ENCODE peak calls at places on chromosomes 4 and X, in four cellular contexts. T is cardiac muscle cell; N is CD8-positive, alpha-beta memory T cell; Y is H1. I is an unnamed sample.

GRCh38 chr4:184815046-184815877 is 10.5 kb downstream of the ACSL1 start:
- DNase-seq in N (no peak), Y (no peak), T (peak; percentile 87), I (no peak)

GRCh38 chrX:1545776-1546408 is 8.9 kb upstream of the P2RY8 start:
- DNase-seq in Y (peak; percentile 13), T (no peak), N (no peak), I (no peak)

GRCh38 chr4:138992676-138993075 is 22.9 kb upstream of the NOCT start:
- DNase-seq in T (no peak), N (no peak), Y (no peak), I (no peak)

GRCh38 chr4:113559947-113560346 is 201.6 kb downstream of the CAMK2D start:
- DNase-seq in N (no peak), T (no peak), Y (no peak), I (no peak)

GRCh38 chr4:122576261-122577188 is 44.3 kb downstream of the IL21 start:
- DNase-seq in T (peak; percentile 67), N (no peak), Y (no peak), I (peak; percentile 71)

GRCh38 chr4:2313366-2313765 is 51.5 kb upstream of the MXD4 start:
- DNase-seq in Y (no peak), T (no peak), N (no peak), I (no peak)

GRCh38 chrX:40153335-40154221 is 55.8 kb upstream of the BCOR start:
- DNase-seq in Y (peak; percentile 51), T (peak; percentile 68), N (peak; percentile 35), I (no peak)

GRCh38 chr4:83124079-83124780 is 9.7 kb upstream of the PLAC8 start:
- DNase-seq in Y (no peak), N (no peak), T (no peak), I (no peak)

GRCh38 chr4:83535945-83536648 is at the start of gene GPAT3:
- DNase-seq in Y (peak; percentile 77), T (peak; percentile 54), N (peak; percentile 43), I (no peak)

GRCh38 chr4:81639248-81639647 is 167.5 kb upstream of the RASGEF1B start:
- DNase-seq in T (no peak), N (no peak), Y (no peak), I (no peak)

GRCh38 chrX:124405868-124406267 is 59.5 kb downstream of the SH2D1A start:
- DNase-seq in T (no peak), Y (no peak), N (no peak), I (no peak)

GRCh38 chrX:16573781-16574180 is 76.2 kb upstream of the S100G start:
- DNase-seq in Y (no peak), T (no peak), N (no peak), I (no peak)

GRCh38 chr4:72974694-72975487 is 94.6 kb downstream of the COX18 start:
- DNase-seq in N (no peak), T (no peak), Y (no peak), I (no peak)

GRCh38 chr4:73055241-73055897 is 14.1 kb downstream of the COX18 start:
- DNase-seq in T (no peak), Y (no peak), N (no peak), I (no peak)

GRCh38 chr4:42280327-42281095 is 116.8 kb upstream of the SHISA3 start:
- DNase-seq in N (no peak), T (peak; percentile 35), Y (no peak), I (peak; percentile 7)

GRCh38 chr4:152258804-152259708 is 276.8 kb downstream of the FBXW7 start:
- DNase-seq in Y (no peak), N (no peak), T (no peak), I (no peak)

GRCh38 chr4:111323496-111323895 is 700.6 kb upstream of the PITX2 start:
- DNase-seq in T (no peak), Y (no peak), N (no peak), I (no peak)

GRCh38 chr4:170025523-170026252 is 507 bp downstream of the MFAP3L start:
- DNase-seq in N (no peak), Y (peak; percentile 65), T (peak; percentile 30), I (peak; percentile 10)

GRCh38 chr4:101288365-101289145 is 58.8 kb downstream of the PPP3CA start:
- DNase-seq in Y (no peak), T (no peak), N (no peak), I (no peak)

GRCh38 chr4:148539387-148539786 is 97.2 kb upstream of the NR3C2 start:
- DNase-seq in N (no peak), T (no peak), Y (no peak), I (no peak)

GRCh38 chrX:120365320-120365719 is 3.4 kb downstream of the ATP1B4 start:
- DNase-seq in Y (peak; percentile 81), N (peak; percentile 34), T (peak; percentile 71), I (peak; percentile 5)

GRCh38 chrX:54325077-54325476 is 32.8 kb downstream of the WNK3 start:
- DNase-seq in N (no peak), T (no peak), Y (no peak), I (no peak)

GRCh38 chrX:85907316-85907715 is 140.0 kb downstream of the CHM start:
- DNase-seq in Y (no peak), N (no peak), T (no peak), I (no peak)

GRCh38 chr4:180120114-180120513 is 2123.1 kb upstream of the TENM3 start:
- DNase-seq in Y (no peak), T (no peak), N (no peak), I (no peak)

GRCh38 chr4:54668031-54668611 is 10.4 kb downstream of the KIT start:
- DNase-seq in N (no peak), Y (no peak), T (no peak), I (no peak)

GRCh38 chrX:48676893-48677270 is 6.7 kb upstream of the WAS start:
- DNase-seq in T (no peak), N (no peak), Y (no peak), I (no peak)

GRCh38 chr4:83855044-83855443 is 319.1 kb downstream of the GPAT3 start:
- DNase-seq in T (no peak), Y (no peak), N (no peak), I (no peak)

GRCh38 chr4:54658321-54659093 is 750 bp downstream of the KIT start:
- DNase-seq in N (no peak), T (peak; percentile 78), Y (peak; percentile 78), I (no peak)

GRCh38 chr4:20370284-20370683 is 118.6 kb downstream of the SLIT2 start:
- DNase-seq in N (no peak), Y (no peak), T (no peak), I (no peak)

GRCh38 chr4:172791841-172792240 is 376.8 kb upstream of the GALNT7 start:
- DNase-seq in Y (no peak), T (no peak), N (no peak), I (no peak)

GRCh38 chr4:155688211-155688610 is 21.6 kb downstream of the GUCY1A1 start:
- DNase-seq in T (no peak), Y (no peak), N (no peak), I (no peak)

DNA sequence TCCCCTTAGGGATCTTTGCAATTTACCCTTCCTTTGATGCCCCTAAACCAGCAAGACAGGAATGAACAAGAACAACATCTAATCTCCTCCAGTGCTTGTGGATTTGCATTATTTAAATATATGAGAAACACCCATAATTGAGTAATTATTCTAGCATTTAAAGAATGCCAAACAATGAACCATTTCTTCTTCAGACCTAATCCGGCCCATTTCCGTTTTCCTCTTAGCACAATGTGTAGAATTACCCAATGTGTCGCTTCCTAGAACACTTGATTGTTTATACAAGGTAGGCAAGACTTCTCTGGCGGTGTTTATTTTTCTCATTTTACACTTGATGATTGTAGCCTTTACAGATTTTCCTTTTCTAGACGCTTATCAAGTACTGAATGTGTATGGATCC is 43.5 kb downstream of the CLDN34 start:
- DNase-seq in N (no peak), Y (no peak), T (no peak), I (no peak)
- H3K4me1 ChIP-seq in N (peaks cover 8% of the 10 kb centered on the region), Y (no peaks in the 10 kb centered on the region), T (no peaks in the 10 kb centered on the region), I (peaks cover 4% of the 10 kb centered on the region)

GRCh38 chr4:125550769-125551168 is 236.0 kb downstream of the FAT4 start:
- DNase-seq in N (no peak), Y (no peak), T (no peak), I (no peak)

GRCh38 chr4:125547842-125548241 is 233.1 kb downstream of the FAT4 start:
- DNase-seq in N (no peak), Y (no peak), T (no peak), I (no peak)

GRCh38 chr4:125546272-125546671 is 231.5 kb downstream of the FAT4 start:
- DNase-seq in N (no peak), T (no peak), Y (no peak), I (no peak)

GRCh38 chr4:125551451-125551850 is 236.7 kb downstream of the FAT4 start:
- DNase-seq in T (no peak), Y (no peak), N (no peak), I (no peak)

GRCh38 chr4:125551967-125552366 is 237.2 kb downstream of the FAT4 start:
- DNase-seq in Y (no peak), T (no peak), N (no peak), I (no peak)
- H3K4me1 ChIP-seq in Y (no peaks in the 10 kb centered on the region), T (no peaks in the 10 kb centered on the region), N (no peaks in the 10 kb centered on the region), I (no peaks in the 10 kb centered on the region)

GRCh38 chr4:40562208-40562607 is 67.5 kb downstream of the RBM47 start:
- DNase-seq in T (no peak), Y (no peak), N (no peak), I (no peak)
- H3K4me1 ChIP-seq in T (peaks cover 16% of the 10 kb centered on the region), Y (peaks cover 4% of the 10 kb centered on the region), N (no peaks in the 10 kb centered on the region), I (no peaks in the 10 kb centered on the region)

DNA sequence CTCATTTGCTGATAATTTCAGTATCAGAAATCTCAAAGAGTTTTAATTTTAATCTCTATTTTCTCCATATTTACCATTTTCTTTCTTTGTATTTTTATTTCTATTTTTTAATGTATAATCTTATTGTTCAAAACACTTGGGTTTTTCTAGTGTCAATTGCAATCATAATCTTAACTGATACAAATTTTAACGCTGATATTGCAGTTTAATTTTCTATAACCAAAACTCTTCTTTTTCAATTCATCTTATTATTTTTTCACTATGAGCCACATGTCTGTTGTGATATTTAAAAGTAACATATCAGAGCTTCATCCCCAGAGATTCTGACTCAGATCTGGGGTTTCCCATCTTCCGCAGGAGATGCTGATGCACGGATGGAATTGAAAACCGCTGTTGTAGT is 16.2 kb downstream of the ADAM29 start:
- DNase-seq in N (no peak), Y (no peak), T (no peak), I (no peak)
- H3K4me1 ChIP-seq in N (no peaks in the 10 kb centered on the region), Y (no peaks in the 10 kb centered on the region), T (no peaks in the 10 kb centered on the region), I (no peaks in the 10 kb centered on the region)

GRCh38 chr4:52836653-52837052 is 25.5 kb upstream of the RASL11B start:
- DNase-seq in Y (no peak), T (no peak), N (no peak), I (no peak)
- H3K4me1 ChIP-seq in Y (peaks cover 5% of the 10 kb centered on the region), T (peaks cover 12% of the 10 kb centered on the region), N (no peaks in the 10 kb centered on the region), I (no peaks in the 10 kb centered on the region)